ENCODE peak calls at places on chromosomes 3 and 15, in seven cellular contexts. H is heart left ventricle, Z is body of pancreas, F is right atrium auricular region, U is lower lobe of right lung, G is testis, J is heart right ventricle. T is an unnamed sample.

GRCh38 chr3:58470363-58471024 is 21.4 kb upstream of the KCTD6 start:
- DNase-seq in H (no peak), G (no peak), U (no peak), F (no peak), J (no peak), Z (no peak), T (no peak)

GRCh38 chr3:127065138-127065427 is 82.2 kb downstream of the PLXNA1 start:
- DNase-seq in Z (no peak), H (no peak), F (no peak), J (no peak), G (no peak), U (no peak), T (no peak)

GRCh38 chr3:113536627-113537101 is 4.3 kb downstream of the SIDT1 start:
- DNase-seq in F (no peak), H (no peak), G (no peak), U (no peak), Z (no peak), J (no peak), T (no peak)

GRCh38 chr3:129836381-129837056 is 57.0 kb downstream of the TMCC1 start:
- DNase-seq in F (no peak), H (no peak), J (no peak), Z (no peak), U (no peak), G (no peak), T (no peak)

GRCh38 chr3:192481638-192482037 is 245.7 kb downstream of the FGF12 start:
- DNase-seq in G (no peak), J (no peak), H (no peak), U (no peak), F (no peak), Z (no peak), T (no peak)

GRCh38 chr3:142433110-142433509 is 14.7 kb downstream of the XRN1 start:
- DNase-seq in Z (no peak), H (no peak), F (no peak), J (no peak), G (no peak), U (no peak), T (no peak)

GRCh38 chr15:41504751-41505492 is 8.7 kb downstream of the LTK start:
- DNase-seq in F (no peak), U (no peak), H (no peak), J (no peak), G (no peak), Z (no peak), T (no peak)

GRCh38 chr3:111260878-111261277 is 189.3 kb downstream of the NECTIN3 start:
- DNase-seq in Z (no peak), F (no peak), G (no peak), H (no peak), J (no peak), U (no peak), T (no peak)

GRCh38 chr15:81784751-81785150 is 261.1 kb downstream of the MEX3B start:
- DNase-seq in Z (no peak), G (no peak), H (no peak), J (no peak), U (no peak), F (no peak), T (no peak)

GRCh38 chr3:52493232-52494017 is 1.7 kb upstream of the STAB1 start:
- DNase-seq in U (no peak), Z (no peak), G (no peak), H (no peak), F (no peak), J (no peak), T (no peak)

GRCh38 chr3:52495096-52495495 is at the start of gene STAB1:
- DNase-seq in Z (no peak), U (peak; percentile 67), F (peak; percentile 77), G (peak; percentile 46), J (peak; percentile 79), H (peak; percentile 74), T (peak; percentile 73)

GRCh38 chr3:52495777-52496602 is 852 bp downstream of the STAB1 start:
- DNase-seq in F (peak; percentile 81), G (no peak), Z (no peak), H (no peak), U (no peak), J (no peak), T (no peak)

GRCh38 chr3:52492059-52492458 is 3.1 kb upstream of the STAB1 start:
- DNase-seq in Z (no peak), J (no peak), F (no peak), G (no peak), U (no peak), H (no peak), T (no peak)

DNA sequence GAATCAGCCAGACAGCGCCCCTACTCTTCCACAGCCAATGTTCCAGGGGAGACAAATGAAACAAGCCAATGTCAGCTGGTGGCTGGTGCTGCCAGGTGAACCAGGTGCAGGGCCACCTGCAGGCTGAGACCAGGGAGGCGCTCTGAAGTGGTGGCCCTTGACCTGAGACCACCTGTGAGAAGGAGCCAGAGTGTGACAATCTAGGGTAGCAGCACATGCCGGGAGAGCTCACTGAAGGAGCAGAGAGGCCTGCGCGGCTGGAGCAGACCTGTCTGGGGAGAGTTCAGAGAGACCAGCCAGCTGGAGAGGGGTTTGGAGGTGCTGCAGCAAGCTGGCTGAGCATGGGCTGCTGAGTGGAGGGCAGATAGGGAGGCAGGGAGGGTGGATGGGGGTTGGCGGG is 692 bp upstream of the STAB1 start:
- DNase-seq in U (no peak), G (no peak), F (no peak), H (no peak), J (no peak), Z (no peak), T (no peak)
- H3K4me1 ChIP-seq in U (peaks cover 90% of the 10 kb centered on the region), G (peaks cover 51% of the 10 kb centered on the region), F (peaks cover 66% of the 10 kb centered on the region), H (peaks cover 37% of the 10 kb centered on the region), J (peaks cover 99% of the 10 kb centered on the region), Z (peaks cover 4% of the 10 kb centered on the region), T (peaks cover 71% of the 10 kb centered on the region)

GRCh38 chr3:50249459-50249858 is 13.5 kb downstream of the GNAI2 start:
- DNase-seq in F (peak; percentile 57), U (no peak), G (no peak), Z (no peak), J (no peak), H (no peak), T (no peak)

GRCh38 chr3:50248387-50248786 is 12.4 kb downstream of the GNAI2 start:
- DNase-seq in H (no peak), Z (no peak), U (no peak), J (peak; percentile 64), G (no peak), F (peak; percentile 87), T (peak; percentile 65)

GRCh38 chr3:50245251-50245745 is 9.3 kb downstream of the GNAI2 start:
- DNase-seq in H (no peak), G (no peak), U (no peak), F (no peak), Z (no peak), J (no peak), T (no peak)

GRCh38 chr3:50245831-50246516 is 10.0 kb downstream of the GNAI2 start:
- DNase-seq in U (peak; percentile 95), F (peak; percentile 91), H (peak; percentile 94), J (peak; percentile 93), G (peak; percentile 93), Z (peak; percentile 93), T (peak; percentile 92)

DNA sequence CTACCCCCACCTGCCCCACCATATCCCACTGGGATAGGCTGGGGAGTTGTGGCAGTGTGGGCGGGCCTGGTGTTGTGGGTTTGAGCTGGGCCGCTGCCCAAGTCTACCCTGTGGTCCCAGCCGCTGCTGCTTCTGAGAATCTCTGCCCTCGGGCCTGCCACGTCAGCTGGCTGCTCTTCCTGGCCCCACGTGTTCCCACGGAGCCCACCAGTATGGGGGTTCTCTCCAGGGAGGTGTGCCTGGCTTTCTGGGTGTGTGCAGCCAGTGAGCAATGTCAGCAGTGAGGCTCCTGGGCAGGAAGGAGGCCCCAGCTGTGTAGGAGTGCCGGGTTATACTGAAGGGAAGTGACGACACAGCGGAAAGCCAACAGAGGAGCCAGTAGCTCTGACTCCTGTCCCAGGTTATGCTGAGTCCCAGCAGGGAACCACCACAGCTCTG is 10.5 kb downstream of the GNAI2 start:
- DNase-seq in Z (no peak), H (no peak), J (peak; percentile 76), U (peak; percentile 74), F (no peak), G (no peak), T (peak; percentile 50)
- TF ChIP-seq CTCF in Z (no peak), H (peak; percentile 47), J (peak; percentile 47), U (peak; percentile 28), F (peak; percentile 20), G (no peak), T (peak; percentile 0)

GRCh38 chr3:108090701-108091497 is at the start of gene CD47:
- DNase-seq in F (peak; percentile 93), U (peak; percentile 97), H (peak; percentile 96), Z (peak; percentile 93), J (peak; percentile 94), G (peak; percentile 95), T (peak; percentile 96)

GRCh38 chr3:108090066-108090700 is 648 bp downstream of the CD47 start:
- DNase-seq in Z (no peak), G (peak; percentile 49), F (no peak), J (peak; percentile 33), H (peak; percentile 31), U (peak; percentile 61), T (peak; percentile 25)

GRCh38 chr3:108088146-108088545 is 2.7 kb downstream of the CD47 start:
- DNase-seq in H (no peak), Z (no peak), F (no peak), G (no peak), J (no peak), U (no peak), T (no peak)

GRCh38 chr3:108088697-108089096 is 2.1 kb downstream of the CD47 start:
- DNase-seq in G (no peak), J (no peak), U (no peak), H (no peak), Z (no peak), F (no peak), T (no peak)

DNA sequence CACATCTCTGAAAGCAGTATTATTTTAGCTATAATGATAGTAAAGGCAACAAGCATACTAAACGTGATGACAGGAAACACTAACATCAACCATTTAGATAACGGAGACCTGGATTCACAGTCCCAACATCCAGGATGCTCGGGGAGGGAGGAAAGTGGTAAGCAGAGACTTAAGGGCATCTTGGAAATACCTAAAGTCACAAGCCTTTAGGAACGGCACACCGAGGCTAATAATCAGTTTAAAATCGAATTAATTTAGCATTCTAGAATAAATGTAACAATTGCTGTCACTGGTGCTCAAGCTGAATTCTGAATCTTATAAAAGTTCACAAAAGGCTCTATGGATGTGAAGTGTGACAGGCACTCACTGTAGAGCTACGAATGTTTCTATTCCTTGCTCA is 1.3 kb downstream of the CD47 start:
- DNase-seq in J (no peak), F (no peak), Z (no peak), U (no peak), G (no peak), H (no peak), T (no peak)
- H3K4me1 ChIP-seq in J (peaks cover 60% of the 10 kb centered on the region), F (peaks cover 39% of the 10 kb centered on the region), Z (no peaks in the 10 kb centered on the region), U (peaks cover 38% of the 10 kb centered on the region), G (peaks cover 8% of the 10 kb centered on the region), H (peaks cover 19% of the 10 kb centered on the region), T (peaks cover 57% of the 10 kb centered on the region)

GRCh38 chr3:120177151-120177550 is 82.9 kb upstream of the GSK3B start:
- DNase-seq in F (peak; percentile 63), J (peak; percentile 30), G (no peak), Z (peak; percentile 18), U (peak; percentile 60), H (peak; percentile 44), T (peak; percentile 28)
- TF ChIP-seq CTCF in F (no peak), J (no peak), G (no peak), Z (no peak), U (no peak), H (no peak), T (no peak)

T was measured in left ventricle myocardium inferior.